ENCODE peak calls at places on chromosomes 3 and 15, in six cellular contexts. S, T, I, O, D and L are unnamed samples.

GRCh38 chr15:61339526-61339925 is 110.4 kb upstream of the RORA start:
- DNase-seq in T (no peak), S (no peak), I (no peak), D (no peak), O (no peak), L (no peak)

GRCh38 chr3:113231827-113232253 is 20.5 kb downstream of the BOC start:
- DNase-seq in S (no peak), I (no peak), O (no peak), D (peak), T (no peak), L (no peak)

GRCh38 chr3:151476344-151477018 is 15.6 kb upstream of the IGSF10 start:
- DNase-seq in D (no peak), O (no peak), I (no peak), S (no peak), T (no peak), L (peak)

GRCh38 chr15:96359371-96359771 is 28.9 kb downstream of the NR2F2 start:
- DNase-seq in D (no peak), T (no peak), S (no peak), O (no peak), I (no peak), L (no peak)

GRCh38 chr15:88015228-88015860 is 241.2 kb downstream of the NTRK3 start:
- DNase-seq in S (no peak), T (no peak), D (no peak), I (no peak), O (no peak), L (no peak)

GRCh38 chr3:126135056-126135397 is 45.4 kb downstream of the ALDH1L1 start:
- DNase-seq in O (no peak), I (peak), D (no peak), T (no peak), S (peak), L (no peak)

GRCh38 chr3:97871206-97871605 is 49.4 kb downstream of the CRYBG3 start:
- DNase-seq in I (no peak), T (peak), S (no peak), O (no peak), D (peak), L (no peak)

GRCh38 chr3:183449391-183449790 is 21.0 kb upstream of the MCF2L2 start:
- DNase-seq in D (peak), O (peak), S (peak), I (no peak), T (no peak), L (no peak)

GRCh38 chr3:5699811-5700210 is 512.3 kb downstream of the EDEM1 start:
- DNase-seq in T (no peak), D (no peak), S (no peak), I (no peak), O (no peak), L (no peak)

GRCh38 chr3:184379375-184380209 is at the start of gene CHRD:
- DNase-seq in O (no peak), I (no peak), D (no peak), S (no peak), T (no peak), L (no peak)

GRCh38 chr15:90031231-90031791 is 30.2 kb downstream of the ZNF710 start:
- DNase-seq in S (peak), T (no peak), O (peak), I (no peak), D (peak), L (no peak)

GRCh38 chr3:100443690-100444089 is 42.4 kb downstream of the LNP1 start:
- DNase-seq in I (no peak), S (no peak), D (no peak), T (no peak), O (no peak), L (no peak)

GRCh38 chr3:68057637-68058320 is 403.4 kb upstream of the SUCLG2 start:
- DNase-seq in T (no peak), I (no peak), D (no peak), S (no peak), O (no peak), L (no peak)

GRCh38 chr15:65377105-65377975 is 462 bp downstream of the IGDCC3 start:
- DNase-seq in I (no peak), O (peak), D (peak), S (no peak), T (no peak), L (peak)

GRCh38 chr15:43541785-43542184 is 24.4 kb downstream of the MAP1A start:
- DNase-seq in S (no peak), I (no peak), D (no peak), O (no peak), T (no peak), L (no peak)

GRCh38 chr15:64596701-64597468 is 136.5 kb downstream of the ZNF609 start:
- DNase-seq in S (peak), I (no peak), D (peak), O (peak), T (peak), L (peak)

GRCh38 chr3:108180214-108180613 is 42.0 kb downstream of the IFT57 start:
- DNase-seq in T (no peak), S (no peak), I (no peak), D (peak), O (no peak), L (no peak)

GRCh38 chr3:57544181-57545125 is at the start of gene DNAH12:
- DNase-seq in T (no peak), D (peak), I (peak), O (peak), S (peak), L (peak)

GRCh38 chr3:34229871-34230270 is 431.4 kb downstream of the PDCD6IP start:
- DNase-seq in I (no peak), S (no peak), T (no peak), O (no peak), D (no peak), L (no peak)

GRCh38 chr3:152910211-152910610 is 75.3 kb downstream of the P2RY1 start:
- DNase-seq in S (no peak), I (no peak), T (no peak), D (no peak), O (no peak), L (no peak)

GRCh38 chr15:69500339-69500738 is 47.7 kb downstream of the RPLP1 start:
- DNase-seq in O (no peak), I (no peak), T (no peak), D (no peak), S (no peak), L (no peak)

GRCh38 chr3:150589759-150590158 is 13.4 kb upstream of the SELENOT start:
- DNase-seq in I (no peak), T (no peak), O (no peak), D (no peak), S (no peak), L (no peak)

GRCh38 chr15:42215854-42216829 is 8.0 kb upstream of the VPS39 start:
- DNase-seq in S (no peak), I (no peak), T (no peak), O (no peak), D (no peak), L (no peak)

GRCh38 chr3:121681792-121682191 is 21.1 kb upstream of the HCLS1 start:
- DNase-seq in O (no peak), S (no peak), T (no peak), D (no peak), I (no peak), L (no peak)

GRCh38 chr3:37770938-37771918 is 90.5 kb upstream of the CTDSPL start:
- DNase-seq in S (peak), D (peak), I (peak), O (peak), T (no peak), L (no peak)

GRCh38 chr3:53820756-53821580 is 25.3 kb downstream of the CHDH start:
- DNase-seq in D (no peak), O (no peak), S (no peak), I (peak), T (no peak), L (no peak)

GRCh38 chr15:74172751-74173544 is 562 bp upstream of the ISLR start:
- DNase-seq in D (peak), T (peak), I (peak), S (peak), O (peak), L (no peak)

GRCh38 chr3:50321844-50322385 is 630 bp downstream of the HYAL2 start:
- DNase-seq in D (no peak), S (no peak), I (no peak), T (no peak), O (no peak), L (peak)

GRCh38 chr3:6679510-6679909 is 181.4 kb upstream of the GRM7 start:
- DNase-seq in T (no peak), O (no peak), D (no peak), S (no peak), I (no peak), L (no peak)

GRCh38 chr3:58484049-58484721 is 7.7 kb upstream of the KCTD6 start:
- DNase-seq in D (no peak), T (no peak), O (no peak), I (no peak), S (no peak), L (no peak)

GRCh38 chr15:27826902-27827321 is 272.2 kb downstream of the OCA2 start:
- DNase-seq in O (no peak), I (no peak), D (peak), S (no peak), T (no peak), L (no peak)

GRCh38 chr15:97745481-97746071 is 214.9 kb upstream of the ARRDC4 start:
- DNase-seq in S (peak), D (no peak), I (peak), O (peak), T (no peak), L (peak)
- TF ChIP-seq CTCF in S (peak), D (peak), I (no peak), O (peak), T (no peak), L (peak)

GRCh38 chr3:101897013-101897412 is 47.7 kb downstream of the NFKBIZ start:
- DNase-seq in I (no peak), S (no peak), D (no peak), O (no peak), T (no peak), L (no peak)

GRCh38 chr3:101896103-101896757 is 46.9 kb downstream of the NFKBIZ start:
- DNase-seq in O (no peak), D (no peak), T (no peak), I (no peak), S (no peak), L (no peak)

GRCh38 chr3:101888653-101889052 is 39.3 kb downstream of the NFKBIZ start:
- DNase-seq in D (no peak), I (no peak), T (no peak), S (no peak), O (no peak), L (no peak)

GRCh38 chr3:101890716-101891115 is 41.4 kb downstream of the NFKBIZ start:
- DNase-seq in T (no peak), S (no peak), O (no peak), I (no peak), D (peak), L (no peak)

GRCh38 chr3:101892648-101893047 is 43.3 kb downstream of the NFKBIZ start:
- DNase-seq in S (no peak), I (no peak), T (no peak), D (no peak), O (no peak), L (no peak)
- TF ChIP-seq CTCF in S (no peak), I (no peak), T (no peak), D (no peak), O (no peak), L (no peak)

GRCh38 chr15:77568014-77568959 is 64.4 kb downstream of the LINGO1 start:
- DNase-seq in S (no peak), D (no peak), I (no peak), O (no peak), T (no peak), L (no peak)
- TF ChIP-seq CTCF in S (no peak), D (no peak), I (no peak), O (no peak), T (no peak), L (no peak)

GRCh38 chr3:135762188-135762853 is 203.2 kb upstream of the PPP2R3A start:
- DNase-seq in O (no peak), T (no peak), S (no peak), D (no peak), I (no peak), L (no peak)
- TF ChIP-seq CTCF in O (peak), T (no peak), S (no peak), D (no peak), I (no peak), L (no peak)

GRCh38 chr15:81795899-81796298 is 249.9 kb downstream of the MEX3B start:
- DNase-seq in T (no peak), O (no peak), I (no peak), D (no peak), S (no peak), L (no peak)

GRCh38 chr15:81789403-81789802 is 256.4 kb downstream of the MEX3B start:
- DNase-seq in I (no peak), D (no peak), T (no peak), S (no peak), O (no peak), L (no peak)

GRCh38 chr15:81786776-81787175 is 259.0 kb downstream of the MEX3B start:
- DNase-seq in D (no peak), O (no peak), S (no peak), I (no peak), T (no peak), L (no peak)

DNA sequence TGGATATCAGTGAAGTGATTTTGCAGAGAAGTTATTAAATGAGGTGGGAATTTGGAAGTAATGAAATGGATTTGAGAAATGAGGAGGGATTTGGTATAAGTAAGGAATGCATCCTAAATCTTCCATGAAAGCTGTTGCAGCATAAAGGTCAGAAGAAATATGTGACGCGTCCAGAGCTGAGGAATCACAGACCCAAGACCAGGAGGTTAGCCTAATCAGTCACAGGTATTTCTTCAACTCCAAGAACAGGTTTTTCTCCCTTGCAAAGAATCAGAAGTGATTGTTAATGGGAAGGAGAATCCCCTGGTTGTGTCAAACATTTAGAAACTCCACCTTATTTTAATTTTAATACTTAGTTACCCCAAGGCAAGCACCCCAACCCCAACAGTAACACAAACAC is 253.2 kb downstream of the MEX3B start:
- DNase-seq in T (no peak), I (no peak), S (no peak), O (no peak), D (no peak), L (no peak)
- TF ChIP-seq CTCF in T (no peak), I (no peak), S (no peak), O (no peak), D (no peak), L (no peak)

GRCh38 chr3:149527531-149528343 is 53.2 kb downstream of the TM4SF4 start:
- DNase-seq in T (no peak), D (no peak), S (no peak), O (no peak), I (no peak), L (peak)
- TF ChIP-seq CTCF in T (no peak), D (peak), S (no peak), O (no peak), I (no peak), L (no peak)

GRCh38 chr3:43996379-43997301 is 245.0 kb upstream of the TOPAZ1 start:
- DNase-seq in S (no peak), D (no peak), T (no peak), I (no peak), O (no peak), L (peak)
- TF ChIP-seq CTCF in S (peak), D (peak), T (peak), I (no peak), O (no peak), L (no peak)